ENCODE peak calls at places on chromosomes 2 and 18, in four cellular contexts. V, A, E and C are unnamed samples. For H3K4me1, the result is how much of the 10 kb centered on the place peaks cover.

GRCh38 chr2:138600732-138601437 is 99.3 kb downstream of the SPOPL start:
- DNase-seq in E (no peak), V (no peak), A (no peak), C (no peak)

GRCh38 chr2:54569745-54570296 is 113.7 kb downstream of the SPTBN1 start:
- DNase-seq in A (peak), V (no peak), E (no peak), C (no peak)

GRCh38 chr2:223005496-223005895 is 46.5 kb upstream of the KCNE4 start:
- DNase-seq in E (no peak), A (no peak), V (no peak), C (no peak)

GRCh38 chr2:25478736-25479135 is 137.0 kb upstream of the DNMT3A start:
- DNase-seq in E (no peak), V (no peak), A (no peak), C (no peak)

GRCh38 chr2:72803151-72803550 is 22.7 kb downstream of the EXOC6B start:
- DNase-seq in A (no peak), V (no peak), E (no peak), C (no peak)

GRCh38 chr2:128710242-128710641 is 391.6 kb upstream of the HS6ST1 start:
- DNase-seq in V (no peak), A (no peak), E (no peak), C (no peak)

GRCh38 chr2:199495147-199495546 is 37.4 kb upstream of the SATB2 start:
- DNase-seq in V (no peak), A (no peak), E (no peak), C (no peak)

GRCh38 chr2:54455584-54456525 is at the start of gene SPTBN1:
- DNase-seq in A (peak), V (peak), E (peak), C (peak)

GRCh38 chr2:223654384-223654915 is 52.3 kb upstream of the SCG2 start:
- DNase-seq in E (no peak), V (no peak), A (no peak), C (no peak)

GRCh38 chr2:152402780-152403388 is 67.9 kb downstream of the FMNL2 start:
- DNase-seq in E (no peak), A (no peak), V (no peak), C (no peak)

DNA sequence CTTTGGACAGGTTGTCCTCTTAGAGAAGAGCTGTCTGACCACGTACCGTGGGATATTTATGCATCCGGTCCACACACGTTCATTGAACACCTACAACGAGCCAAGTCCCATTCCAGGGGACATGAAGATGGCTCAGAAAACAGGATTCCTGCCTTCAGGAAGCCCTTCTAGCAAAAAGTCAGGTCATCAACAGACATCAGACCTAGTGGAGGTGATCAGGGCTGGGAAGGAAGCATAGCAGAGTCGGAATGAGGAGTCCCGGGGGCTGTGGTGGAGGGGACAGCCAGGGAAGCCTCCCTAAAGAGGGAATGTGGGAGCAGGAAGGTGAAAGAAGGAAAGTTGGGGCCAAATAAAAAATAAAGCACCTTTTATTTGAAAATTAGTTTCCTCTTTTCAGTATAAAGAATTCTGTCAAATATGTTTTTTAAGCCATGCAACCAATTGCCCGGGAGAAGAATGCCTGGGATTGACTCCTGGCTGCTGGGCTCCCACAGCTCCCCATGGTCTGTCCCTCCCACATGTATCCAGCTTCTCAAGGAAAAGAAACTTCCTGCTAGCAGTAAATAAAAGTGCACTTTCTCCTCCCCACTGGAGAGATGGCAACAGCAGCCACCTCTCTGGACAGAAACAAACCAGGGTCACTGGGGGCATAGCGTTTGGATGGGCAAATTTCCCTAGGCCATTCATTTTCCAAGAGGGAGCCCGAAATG is 144.8 kb downstream of the SMAD7 start:
- DNase-seq in A (peak), V (no peak), E (no peak), C (no peak)
- H3K4me1 ChIP-seq in A (under half), V (under half), E (under half), C (under half)

DNA sequence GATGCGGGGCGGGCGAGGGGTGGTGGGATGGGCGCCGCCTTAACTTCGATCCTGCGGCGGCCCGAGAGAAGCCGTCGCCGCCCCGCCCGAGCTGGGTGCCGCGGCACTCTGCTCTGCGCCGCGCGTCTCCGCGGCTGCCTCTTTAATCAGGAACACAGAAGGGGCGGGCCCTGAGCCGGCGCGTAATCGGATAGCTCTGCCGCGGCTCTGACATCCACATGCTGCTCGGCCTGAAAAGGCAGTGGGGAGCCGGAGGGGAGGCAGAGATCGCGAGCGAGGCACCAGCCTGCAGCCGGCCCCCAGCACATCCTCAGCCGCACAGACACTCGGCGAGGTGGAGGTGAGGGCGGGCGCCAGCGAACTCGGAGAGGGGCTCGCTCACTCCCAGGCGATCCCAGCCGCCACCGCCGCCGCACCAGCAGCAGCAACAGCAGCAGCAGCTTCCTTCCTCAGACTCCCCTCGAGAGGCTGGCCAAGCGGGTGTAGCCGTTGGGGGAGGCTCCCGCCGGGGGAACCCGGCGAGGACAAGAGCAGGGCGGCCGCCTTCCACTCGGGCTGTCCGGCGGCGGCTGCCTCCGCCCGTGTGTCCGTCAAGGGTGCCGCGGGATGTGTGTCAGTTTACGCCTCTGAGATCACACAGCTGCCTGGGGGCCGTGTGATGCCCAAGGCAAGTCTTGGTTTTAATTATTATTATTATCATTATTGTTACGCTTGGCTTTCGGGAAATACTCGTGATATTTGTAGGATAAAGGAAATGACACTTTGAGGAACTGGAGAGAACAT is at the start of gene NRP2:
- DNase-seq in V (peak), E (peak), A (peak), C (no peak)
- TF ChIP-seq POLR2A in V (no peak), E (peak), A (peak), C (peak)

GRCh38 chr2:96961551-96961950 is 24.8 kb downstream of the FAM178B start:
- DNase-seq in V (no peak), A (no peak), E (no peak), C (no peak)

GRCh38 chr2:96964221-96964905 is 22.0 kb downstream of the FAM178B start:
- DNase-seq in V (no peak), E (no peak), A (no peak), C (no peak)

GRCh38 chr2:96963316-96963715 is 23.1 kb downstream of the FAM178B start:
- DNase-seq in V (no peak), A (no peak), E (peak), C (no peak)

GRCh38 chr2:96960956-96961350 is 25.4 kb downstream of the FAM178B start:
- DNase-seq in V (no peak), A (no peak), E (no peak), C (no peak)

GRCh38 chr2:96962567-96963203 is 23.7 kb downstream of the FAM178B start:
- DNase-seq in V (no peak), A (no peak), E (no peak), C (no peak)
- H3K4me1 ChIP-seq in V (under half), A (under half), E (under half), C (under half)

GRCh38 chr2:156331572-156332451 is 709 bp downstream of the NR4A2 start:
- DNase-seq in V (no peak), A (peak), E (peak), C (peak)

GRCh38 chr2:156333274-156333950 is 891 bp upstream of the NR4A2 start:
- DNase-seq in E (no peak), V (no peak), A (no peak), C (no peak)

GRCh38 chr2:156332452-156333273 is at the start of gene NR4A2:
- DNase-seq in V (peak), E (peak), A (peak), C (peak)

GRCh38 chr2:156333951-156334495 is 1.5 kb upstream of the NR4A2 start:
- DNase-seq in A (peak), V (no peak), E (peak), C (peak)

GRCh38 chr2:156334496-156335478 is 2.3 kb upstream of the NR4A2 start:
- DNase-seq in A (peak), V (peak), E (peak), C (peak)
- TF ChIP-seq POLR2A in A (peak), V (peak), E (peak), C (peak)

GRCh38 chr2:217340899-217341298 is 481.0 kb upstream of the TNP1 start:
- DNase-seq in E (no peak), V (no peak), A (no peak), C (no peak)
- H3K4me1 ChIP-seq in E (under half), V (under half), A (under half), C (under half)

DNA sequence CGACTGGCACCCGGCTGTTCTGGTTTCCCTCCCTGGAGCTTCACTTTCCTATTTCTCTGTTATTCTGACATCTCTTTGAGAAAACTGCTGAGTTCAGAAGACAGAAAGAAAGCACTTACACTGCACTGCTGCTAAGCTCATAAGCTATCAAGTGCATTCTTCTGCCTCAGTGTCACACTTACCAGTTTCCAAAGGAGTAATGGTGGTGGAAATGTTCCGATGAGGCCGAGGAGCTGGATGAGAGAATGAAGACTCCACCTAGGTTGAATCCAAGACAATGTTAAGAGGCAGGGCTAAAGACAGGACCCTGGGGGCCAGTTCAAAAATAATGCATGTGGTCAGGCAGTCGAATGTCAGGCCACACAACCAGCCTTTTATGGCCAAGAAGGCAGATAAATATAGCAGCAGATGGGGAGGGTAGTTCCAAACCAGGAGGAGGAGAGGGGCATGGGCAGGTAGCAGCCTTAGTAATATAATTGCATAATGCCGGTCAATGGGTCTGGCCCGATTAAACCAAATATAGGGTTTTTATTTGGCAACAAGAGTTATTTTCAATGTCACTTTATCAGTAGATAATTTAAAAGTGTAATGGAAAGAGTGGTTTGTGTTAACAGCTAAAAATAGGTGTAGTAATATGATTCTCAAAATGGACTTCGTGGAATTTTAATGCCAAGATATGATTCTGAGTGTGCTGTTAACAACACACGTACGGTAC is at the start of gene MYOM1:
- DNase-seq in E (no peak), V (no peak), A (no peak), C (no peak)
- TF ChIP-seq POLR2A in E (no peak), V (no peak), A (no peak), C (no peak)

GRCh38 chr18:62735387-62735786 is 20.0 kb downstream of the PHLPP1 start:
- DNase-seq in A (no peak), E (no peak), V (no peak), C (no peak)
- H3K4me1 ChIP-seq in A (under half), E (under half), V (under half), C (under half)

GRCh38 chr2:238170386-238171071 is 11.8 kb downstream of the ERFE start:
- DNase-seq in A (no peak), E (peak), V (no peak), C (no peak)

GRCh38 chr2:238168196-238168815 is 9.5 kb downstream of the ERFE start:
- DNase-seq in A (no peak), E (no peak), V (no peak), C (no peak)

GRCh38 chr2:238169708-238170251 is 11.0 kb downstream of the ERFE start:
- DNase-seq in V (no peak), A (no peak), E (no peak), C (no peak)

GRCh38 chr2:238167761-238168160 is 9.0 kb downstream of the ERFE start:
- DNase-seq in V (no peak), E (no peak), A (peak), C (no peak)

DNA sequence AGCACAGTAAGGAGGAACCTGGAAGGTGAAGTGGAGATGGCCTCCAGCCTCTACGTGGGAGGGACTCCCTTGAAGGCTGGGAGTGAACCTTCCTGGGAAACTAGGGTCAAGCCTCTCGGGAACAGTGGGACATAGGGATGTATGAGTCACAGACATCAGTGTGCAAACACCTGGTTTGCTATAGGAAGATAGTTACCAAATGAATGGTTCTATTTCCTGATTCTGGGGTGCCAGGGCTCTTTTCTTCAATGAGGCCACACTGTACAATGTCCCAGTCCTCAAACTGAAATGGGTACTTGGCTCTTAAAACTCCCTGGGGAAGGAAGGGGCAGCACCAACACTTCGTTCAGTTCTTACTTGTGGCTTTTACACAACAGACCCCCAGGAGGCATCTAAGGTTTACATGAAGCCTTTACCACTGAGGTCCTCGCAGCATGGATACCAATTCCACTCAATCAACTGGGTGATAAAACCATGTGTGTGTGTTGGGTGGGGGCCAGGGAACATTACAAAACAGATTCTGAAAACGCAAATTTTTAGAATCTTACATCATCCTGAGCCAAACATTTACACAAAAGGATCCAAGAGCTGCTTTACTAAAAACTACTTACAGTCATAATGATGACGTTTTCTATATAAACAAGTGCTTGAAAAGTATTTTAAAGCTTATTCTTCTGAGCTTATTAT is 10.4 kb downstream of the ERFE start:
- DNase-seq in V (no peak), E (no peak), A (no peak), C (no peak)
- TF ChIP-seq POLR2A in V (no peak), E (no peak), A (no peak), C (no peak)

GRCh38 chr18:8616026-8616401 is 6.8 kb downstream of the RAB12 start:
- DNase-seq in V (no peak), A (no peak), E (no peak), C (no peak)

GRCh38 chr18:8611916-8612576 is 2.8 kb downstream of the RAB12 start:
- DNase-seq in E (no peak), V (no peak), A (no peak), C (no peak)

GRCh38 chr18:8615397-8616025 is 6.3 kb downstream of the RAB12 start:
- DNase-seq in V (no peak), E (peak), A (no peak), C (no peak)

GRCh38 chr18:8617907-8618306 is 8.7 kb downstream of the RAB12 start:
- DNase-seq in A (no peak), E (no peak), V (no peak), C (no peak)

GRCh38 chr18:8614875-8615274 is 5.6 kb downstream of the RAB12 start:
- DNase-seq in E (no peak), V (no peak), A (no peak), C (no peak)
- H3K4me1 ChIP-seq in E (under half), V (under half), A (half or more), C (under half)

GRCh38 chr2:36697424-36698066 is 1.0 kb downstream of the VIT start:
- DNase-seq in V (no peak), E (no peak), A (no peak), C (no peak)
- TF ChIP-seq POLR2A in V (no peak), E (no peak), A (no peak), C (no peak)